ENCODE peak calls at places on chromosomes 1 and 21, in six cellular contexts. H is right atrium auricular region, T is tibial nerve, W is dorsolateral prefrontal cortex, I is heart left ventricle, L is sigmoid colon. N is an unnamed sample.
A peak's percentile ranks its signal among the peaks of the same experiment; 100 is the strongest.

GRCh38 chr1:167671727-167672511 is 41.9 kb downstream of the RCSD1 start:
- DNase-seq in H (no peak), T (no peak), W (no peak), I (no peak), L (no peak), N (no peak)

GRCh38 chr1:155131285-155131684 is 3.6 kb downstream of the EFNA1 start:
- DNase-seq in H (no peak), T (no peak), W (no peak), I (no peak), L (peak; percentile 70), N (no peak)

GRCh38 chr1:17118706-17119075 is 560 bp downstream of the PADI2 start:
- DNase-seq in H (no peak), T (no peak), W (no peak), I (no peak), L (no peak), N (no peak)

GRCh38 chr21:28601708-28602107 is 391.0 kb downstream of the LTN1 start:
- DNase-seq in H (no peak), T (no peak), W (no peak), I (no peak), L (no peak), N (no peak)

GRCh38 chr1:177526201-177526600 is 355.4 kb downstream of the BRINP2 start:
- DNase-seq in H (no peak), T (no peak), W (no peak), I (no peak), L (no peak), N (no peak)

GRCh38 chr1:101235696-101236545 is 898 bp upstream of the S1PR1 start:
- DNase-seq in H (peak; percentile 71), T (no peak), W (peak; percentile 47), I (peak; percentile 54), L (peak; percentile 72), N (no peak)

GRCh38 chr1:10507111-10507879 is 32.5 kb downstream of the PEX14 start:
- DNase-seq in H (peak; percentile 68), T (peak; percentile 28), W (no peak), I (peak; percentile 49), L (peak; percentile 86), N (peak; percentile 74)

GRCh38 chr21:33268736-33269441 is 2.7 kb downstream of the IL10RB start:
- DNase-seq in H (no peak), T (no peak), W (no peak), I (no peak), L (no peak), N (no peak)

GRCh38 chr21:29064850-29065481 is 8.5 kb downstream of the CCT8 start:
- DNase-seq in H (no peak), T (no peak), W (no peak), I (no peak), L (no peak), N (no peak)

GRCh38 chr1:1359668-1360468 is 1.5 kb upstream of the MXRA8 start:
- DNase-seq in H (no peak), T (peak; percentile 80), W (no peak), I (peak; percentile 72), L (no peak), N (no peak)

GRCh38 chr21:33964706-33965325 is 49.2 kb upstream of the ATP5PO start:
- DNase-seq in H (no peak), T (no peak), W (no peak), I (no peak), L (no peak), N (no peak)

GRCh38 chr1:175839678-175840669 is 96.6 kb upstream of the TNR start:
- DNase-seq in H (no peak), T (no peak), W (no peak), I (no peak), L (no peak), N (no peak)

GRCh38 chr21:45874716-45875415 is 106.7 kb upstream of the COL6A1 start:
- DNase-seq in H (no peak), T (no peak), W (peak; percentile 44), I (no peak), L (peak; percentile 91), N (peak; percentile 91)

GRCh38 chr1:68121536-68121935 is 71.1 kb upstream of the DIRAS3 start:
- DNase-seq in H (no peak), T (no peak), W (no peak), I (no peak), L (no peak), N (peak; percentile 77)

GRCh38 chr1:47808612-47809011 is 188.6 kb downstream of the TRABD2B start:
- DNase-seq in H (no peak), T (no peak), W (no peak), I (no peak), L (no peak), N (no peak)

GRCh38 chr1:88737338-88737927 is 53.4 kb downstream of the PKN2 start:
- DNase-seq in H (no peak), T (no peak), W (no peak), I (no peak), L (no peak), N (no peak)

GRCh38 chr21:34830386-34831140 is 161.8 kb downstream of the CLIC6 start:
- DNase-seq in H (no peak), T (no peak), W (no peak), I (no peak), L (no peak), N (no peak)

DNA sequence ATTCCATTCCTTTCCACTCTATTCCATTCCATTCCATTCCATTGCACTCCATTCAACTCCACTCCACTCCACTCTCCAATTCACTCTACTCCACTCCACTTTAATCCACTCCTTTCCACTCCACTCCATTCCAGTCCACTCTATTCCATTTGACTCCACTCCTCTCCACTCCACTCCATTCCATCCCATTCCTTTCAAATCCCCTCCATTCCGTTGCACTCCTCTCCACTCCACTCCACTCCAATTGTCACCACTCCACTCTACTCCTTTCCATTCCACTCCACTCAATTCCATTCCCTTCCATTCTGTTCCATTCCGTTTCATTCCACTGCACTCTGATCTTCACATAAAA is 2563.7 kb upstream of the TPTE start:
- DNase-seq in H (no peak), T (no peak), W (no peak), I (no peak), L (no peak), N (no peak)
- H3K4me3 ChIP-seq in H (no peak overlapping the region), T (no peak overlapping the region), W (no peak overlapping the region), I (no peak overlapping the region), L (no peak overlapping the region), N (no peak overlapping the region)

DNA sequence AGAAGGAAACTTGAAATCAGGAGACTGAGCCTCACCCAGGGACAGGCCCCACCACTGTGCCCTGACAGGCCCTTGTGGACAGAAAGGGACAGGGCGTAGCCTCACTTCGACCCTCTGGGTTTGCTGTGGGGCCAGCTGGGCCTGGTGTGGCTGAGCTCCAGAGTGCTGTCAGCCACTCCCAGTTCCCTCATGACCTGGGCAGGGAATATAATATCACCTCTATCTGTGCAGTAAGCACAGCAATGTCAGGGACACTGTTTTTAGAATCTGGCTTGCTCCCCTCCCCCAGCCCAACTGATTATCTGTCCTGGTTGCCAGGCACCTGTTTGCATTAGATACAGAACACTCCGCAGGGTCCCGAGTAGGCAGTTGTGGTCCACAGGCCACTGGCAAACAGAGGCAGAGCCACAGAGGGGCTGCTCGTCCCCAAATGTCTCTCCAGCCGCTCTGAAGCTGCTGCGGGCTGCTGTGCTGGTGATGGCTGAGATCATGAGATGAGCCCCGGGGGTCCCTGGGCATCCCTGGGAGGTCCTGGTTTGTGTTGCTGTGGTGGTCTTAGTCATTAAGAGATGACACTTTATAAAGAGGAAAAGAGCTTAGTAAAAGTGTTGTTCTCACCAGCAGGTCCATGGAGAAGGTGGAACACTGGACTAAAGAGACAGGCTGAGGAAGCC is 51.6 kb downstream of the ETS2 start:
- DNase-seq in H (no peak), T (no peak), W (no peak), I (no peak), L (no peak), N (no peak)
- H3K27ac ChIP-seq in H (no peak overlapping the region), T (no peak overlapping the region), W (no peak overlapping the region), I (no peak overlapping the region), L (no peak overlapping the region), N (no peak overlapping the region)

GRCh38 chr21:26846036-26846931 is 1.1 kb upstream of the ADAMTS1 start:
- DNase-seq in H (peak; percentile 92), T (peak; percentile 80), W (peak; percentile 88), I (peak; percentile 93), L (peak; percentile 94), N (peak; percentile 63)
- H3K4me3 ChIP-seq in H (peak overlapping the region; percentile 82), T (peak overlapping the region; percentile 70), W (peak overlapping the region; percentile 83), I (peak overlapping the region; percentile 88), L (peak overlapping the region; percentile 68), N (peak overlapping the region; percentile 87)

DNA sequence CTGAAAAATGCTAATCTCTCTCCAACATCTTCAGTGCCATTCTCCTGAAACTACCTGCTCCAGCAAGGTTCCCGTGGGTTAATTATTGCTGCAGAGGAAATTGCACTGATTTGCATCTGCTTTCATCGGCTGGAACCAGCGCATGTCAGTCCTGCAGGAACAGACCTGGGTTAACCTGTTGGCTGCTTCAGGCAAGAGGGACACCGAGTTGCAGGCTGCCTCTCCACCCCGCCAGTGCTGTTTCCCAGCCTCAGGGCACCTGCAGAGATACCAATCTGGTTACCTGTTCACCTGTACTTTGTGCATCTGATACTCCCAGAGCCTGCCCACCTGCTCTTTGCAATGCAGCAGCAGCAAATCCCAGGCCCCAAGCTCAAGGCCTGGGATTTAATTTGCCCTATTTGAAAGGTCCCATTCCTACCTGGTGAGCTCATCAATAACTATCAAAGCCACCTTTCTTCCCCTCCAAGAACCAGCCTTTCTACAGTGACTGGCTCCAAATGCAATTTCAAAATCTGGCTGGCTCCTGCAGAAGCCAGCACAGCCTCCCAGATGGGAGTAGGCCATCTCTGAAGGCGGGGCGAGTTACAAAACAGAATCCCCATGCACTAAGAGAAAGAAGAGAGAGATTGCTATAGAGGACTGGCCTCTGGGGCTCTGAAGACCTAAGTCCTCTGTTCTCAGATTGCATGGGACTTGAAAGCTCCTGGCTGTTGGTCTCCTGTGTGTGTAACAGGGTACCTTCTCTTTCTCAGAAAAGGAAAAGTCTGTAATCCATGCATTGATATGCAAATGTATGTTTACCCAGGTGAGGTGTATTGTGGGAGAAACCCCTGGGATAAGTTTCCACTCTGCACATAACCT is 67.8 kb downstream of the TOMM20 start:
- DNase-seq in H (no peak), T (no peak), W (no peak), I (no peak), L (no peak), N (no peak)
- H3K27ac ChIP-seq in H (no peak overlapping the region), T (no peak overlapping the region), W (no peak overlapping the region), I (no peak overlapping the region), L (no peak overlapping the region), N (no peak overlapping the region)

GRCh38 chr21:31405638-31406037 is 61.6 kb upstream of the TIAM1 start:
- DNase-seq in H (no peak), T (no peak), W (no peak), I (no peak), L (peak; percentile 42), N (no peak)
- H3K4me3 ChIP-seq in H (no peak overlapping the region), T (no peak overlapping the region), W (no peak overlapping the region), I (no peak overlapping the region), L (no peak overlapping the region), N (no peak overlapping the region)

GRCh38 chr1:86149591-86149990 is 7.0 kb downstream of the COL24A1 start:
- DNase-seq in H (no peak), T (no peak), W (no peak), I (no peak), L (no peak), N (no peak)
- H3K27ac ChIP-seq in H (no peak overlapping the region), T (no peak overlapping the region), W (no peak overlapping the region), I (no peak overlapping the region), L (no peak overlapping the region), N (no peak overlapping the region)

GRCh38 chr1:243473281-243474210 is 217.7 kb downstream of the SDCCAG8 start:
- DNase-seq in H (no peak), T (no peak), W (no peak), I (no peak), L (no peak), N (peak; percentile 16)
- H3K4me3 ChIP-seq in H (peak overlapping the region; percentile 9), T (peak overlapping the region; percentile 35), W (peak overlapping the region; percentile 1), I (no peak overlapping the region), L (peak overlapping the region; percentile 13), N (peak overlapping the region; percentile 36)

N was measured in brain microvascular endothelial cell.